ENCODE peak calls at places on chromosomes 6 and 20, in four cellular contexts. G, C, O and I are unnamed samples. For H3K9me3, the result is how much of the 10 kb centered on the place peaks cover.

GRCh38 chr20:25223179-25223661 is 24.7 kb upstream of the PYGB start:
- DNase-seq in G (peak), C (peak), O (peak), I (peak)

GRCh38 chr6:101741474-101742171 is 348.1 kb downstream of the GRIK2 start:
- DNase-seq in G (no peak), O (no peak), C (no peak), I (no peak)

GRCh38 chr20:32678948-32679347 is 5.2 kb upstream of the C20orf203 start:
- DNase-seq in O (no peak), G (no peak), C (no peak), I (no peak)

GRCh38 chr6:7833753-7834075 is 76.9 kb downstream of the TXNDC5 start:
- DNase-seq in O (no peak), C (no peak), G (no peak), I (no peak)

GRCh38 chr6:12012231-12012565 is at the start of gene HIVEP1:
- DNase-seq in C (no peak), O (no peak), G (no peak), I (no peak)

GRCh38 chr6:106141441-106142237 is 55.5 kb downstream of the PRDM1 start:
- DNase-seq in G (no peak), O (no peak), C (no peak), I (no peak)

GRCh38 chr20:23873370-23874015 is 6.1 kb downstream of the CST5 start:
- DNase-seq in O (no peak), C (no peak), G (no peak), I (no peak)

GRCh38 chr6:1524040-1524480 is 85.7 kb upstream of the FOXC1 start:
- DNase-seq in O (peak), G (peak), C (no peak), I (no peak)

GRCh38 chr20:62320581-62321354 is 18.0 kb downstream of the ADRM1 start:
- DNase-seq in O (peak), G (peak), C (no peak), I (no peak)

GRCh38 chr20:9215539-9215938 is 146.7 kb downstream of the PLCB4 start:
- DNase-seq in O (no peak), C (peak), G (peak), I (no peak)

GRCh38 chr6:132768051-132768517 is 10.4 kb upstream of the VNN2 start:
- DNase-seq in C (peak), O (peak), G (peak), I (no peak)

GRCh38 chr20:23245553-23246128 is 105.0 kb upstream of the NXT1 start:
- DNase-seq in C (peak), O (peak), G (no peak), I (peak)

GRCh38 chr20:34163316-34163715 is 51.3 kb upstream of the EIF2S2 start:
- DNase-seq in O (no peak), C (no peak), G (no peak), I (no peak)

GRCh38 chr6:71028236-71028876 is 71.5 kb upstream of the B3GAT2 start:
- DNase-seq in O (no peak), C (peak), G (no peak), I (no peak)

GRCh38 chr6:112150363-112150762 is 63.0 kb downstream of the FAM229B start:
- DNase-seq in O (no peak), C (no peak), G (no peak), I (no peak)

GRCh38 chr6:108673602-108674001 is 112.9 kb downstream of the FOXO3 start:
- DNase-seq in C (peak), G (peak), O (no peak), I (peak)

GRCh38 chr20:63309261-63310071 is 16.5 kb downstream of the COL20A1 start:
- DNase-seq in O (peak), G (no peak), C (peak), I (no peak)

GRCh38 chr6:1266686-1267056 is 45.2 kb upstream of the FOXQ1 start:
- DNase-seq in G (no peak), C (no peak), O (no peak), I (no peak)

GRCh38 chr6:5053864-5054426 is 31.2 kb upstream of the PPP1R3G start:
- DNase-seq in G (no peak), O (no peak), C (no peak), I (no peak)
- H3K9me3 ChIP-seq in G (under half), O (under half), C (under half), I (under half)

GRCh38 chr20:46129955-46130481 is 11.9 kb downstream of the CD40 start:
- DNase-seq in G (no peak), C (no peak), O (no peak), I (no peak)
- H3K27ac ChIP-seq in G (no peak), C (no peak), O (no peak), I (no peak)

GRCh38 chr6:127164009-127164408 is 45.5 kb downstream of the RSPO3 start:
- DNase-seq in C (no peak), G (no peak), O (no peak), I (no peak)

GRCh38 chr6:127164555-127164954 is 46.1 kb downstream of the RSPO3 start:
- DNase-seq in O (no peak), C (no peak), G (no peak), I (no peak)

GRCh38 chr6:127160484-127160883 is 42.0 kb downstream of the RSPO3 start:
- DNase-seq in O (no peak), C (no peak), G (no peak), I (no peak)

GRCh38 chr6:127162808-127163207 is 44.3 kb downstream of the RSPO3 start:
- DNase-seq in G (no peak), O (no peak), C (no peak), I (no peak)
- TF ChIP-seq TCF7L2 in G (no peak), O (no peak), C (no peak), I (no peak)

DNA sequence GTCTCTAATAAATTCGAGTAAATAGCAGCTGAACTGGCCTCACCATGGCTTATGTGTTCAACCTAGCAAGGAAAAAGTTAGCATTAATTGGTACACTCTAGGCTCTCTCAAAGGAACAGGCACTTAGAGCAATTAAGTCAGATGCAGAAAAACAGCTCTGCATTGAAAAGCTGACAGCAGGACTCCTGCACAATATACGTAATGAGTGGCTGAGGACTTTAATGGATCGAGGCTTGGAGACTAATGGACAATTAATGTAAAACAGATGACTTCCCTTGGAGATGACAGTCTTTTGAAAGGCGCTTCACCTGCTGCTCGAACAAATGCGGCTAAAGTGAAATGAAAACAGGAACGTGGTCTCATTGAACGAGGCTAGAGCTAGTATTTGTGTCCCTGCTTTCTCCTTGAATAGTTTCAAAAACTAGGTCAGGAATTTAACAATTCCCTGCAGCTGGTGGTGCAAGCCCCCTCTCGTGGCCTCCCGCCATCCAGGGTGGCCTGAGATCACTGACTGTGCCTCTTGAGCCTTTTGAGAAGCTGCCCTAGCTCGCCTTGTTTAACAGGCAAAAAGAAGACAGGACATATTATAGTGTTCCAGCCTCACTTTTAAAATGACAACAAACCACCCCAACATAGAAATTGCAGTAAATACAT is 137.1 kb downstream of the ELOVL4 start:
- DNase-seq in O (no peak), C (no peak), G (no peak), I (no peak)
- H3K9me3 ChIP-seq in O (under half), C (under half), G (under half), I (under half)